ENCODE peak calls at places on chromosomes 6 and 20, in seven cellular contexts. Z, K, N, R, Q, F and B are unnamed samples.

GRCh38 chr6:20952605-20953004 is 418.3 kb downstream of the CDKAL1 start:
- DNase-seq in R (no peak), K (no peak), N (no peak), F (no peak), Q (no peak), Z (peak; percentile 78), B (peak; percentile 79)

GRCh38 chr20:50283922-50284810 is 93.5 kb downstream of the CEBPB start:
- DNase-seq in N (no peak), Q (no peak), Z (no peak), R (no peak), F (no peak), K (peak; percentile 77), B (peak; percentile 48)

GRCh38 chr6:31879901-31880300 is 1.1 kb upstream of the SLC44A4 start:
- DNase-seq in Z (no peak), R (no peak), Q (no peak), N (no peak), F (no peak), K (peak; percentile 75), B (no peak)

GRCh38 chr6:95865857-95866256 is 149.9 kb upstream of the FUT9 start:
- DNase-seq in Q (no peak), F (no peak), Z (no peak), N (no peak), K (no peak), R (no peak), B (no peak)

GRCh38 chr6:151493495-151494234 is at the start of gene CCDC170:
- DNase-seq in N (peak; percentile 37), R (peak; percentile 69), K (peak; percentile 86), Z (no peak), F (no peak), Q (no peak), B (peak; percentile 32)

GRCh38 chr6:797479-798077 is 104.6 kb upstream of the EXOC2 start:
- DNase-seq in F (no peak), Z (peak; percentile 24), Q (peak; percentile 8), R (peak; percentile 44), K (no peak), N (no peak), B (peak; percentile 59)

GRCh38 chr6:72699142-72699541 is 77.3 kb downstream of the KCNQ5 start:
- DNase-seq in R (no peak), K (no peak), N (no peak), Z (no peak), F (no peak), Q (no peak), B (no peak)

GRCh38 chr20:58512808-58513552 is 2.2 kb downstream of the APCDD1L start:
- DNase-seq in R (no peak), F (no peak), N (no peak), Q (no peak), Z (no peak), K (peak; percentile 73), B (no peak)

GRCh38 chr6:68728124-68728523 is 93.0 kb downstream of the ADGRB3 start:
- DNase-seq in Z (no peak), N (no peak), K (no peak), Q (no peak), F (no peak), R (no peak), B (peak; percentile 39)

GRCh38 chr6:113540491-113540890 is 316.7 kb upstream of the MARCKS start:
- DNase-seq in Z (no peak), K (no peak), F (no peak), N (no peak), Q (no peak), R (no peak), B (no peak)

GRCh38 chr6:71236926-71237425 is 51.6 kb upstream of the OGFRL1 start:
- DNase-seq in K (no peak), Q (no peak), F (no peak), R (no peak), Z (no peak), N (no peak), B (no peak)

GRCh38 chr6:150211700-150212615 is 69.1 kb downstream of the PPP1R14C start:
- DNase-seq in F (no peak), K (no peak), N (no peak), Z (peak; percentile 23), R (no peak), Q (no peak), B (peak; percentile 72)

GRCh38 chr20:44187054-44187762 is at the start of gene JPH2:
- DNase-seq in R (no peak), K (peak; percentile 80), Z (peak; percentile 80), Q (no peak), F (no peak), N (no peak), B (peak; percentile 83)

GRCh38 chr6:80214436-80215022 is 108.1 kb downstream of the BCKDHB start:
- DNase-seq in R (peak; percentile 56), Q (peak; percentile 8), N (no peak), Z (no peak), F (no peak), K (peak; percentile 69), B (peak; percentile 72)

GRCh38 chr6:109714611-109715010 is 23.5 kb downstream of the FIG4 start:
- DNase-seq in N (no peak), K (no peak), Z (no peak), R (no peak), F (no peak), Q (no peak), B (no peak)

GRCh38 chr6:132962936-132963579 is 148.7 kb downstream of the RPS12 start:
- DNase-seq in K (peak; percentile 86), R (peak; percentile 78), Z (peak; percentile 2), N (peak; percentile 29), Q (peak; percentile 27), F (peak; percentile 9), B (peak; percentile 67)

GRCh38 chr6:77786935-77787629 is 134.2 kb downstream of the MEI4 start:
- DNase-seq in R (peak; percentile 2), N (no peak), Q (no peak), Z (no peak), K (no peak), F (no peak), B (no peak)

GRCh38 chr6:17027441-17027840 is 74.4 kb upstream of the STMND1 start:
- DNase-seq in Q (no peak), F (no peak), K (no peak), Z (no peak), R (no peak), N (no peak), B (no peak)

GRCh38 chr6:54988576-54988975 is 142.0 kb downstream of the FAM83B start:
- DNase-seq in N (no peak), R (no peak), F (no peak), Q (no peak), K (no peak), Z (no peak), B (peak; percentile 13)

GRCh38 chr6:44135875-44136274 is 8.5 kb downstream of the TMEM63B start:
- DNase-seq in K (no peak), Q (no peak), R (no peak), F (no peak), N (no peak), Z (no peak), B (no peak)

GRCh38 chr6:150865406-150866146 is at the start of gene MTHFD1L:
- DNase-seq in N (peak; percentile 50), F (peak; percentile 67), Z (peak; percentile 75), K (peak; percentile 92), Q (peak; percentile 37), R (peak; percentile 91), B (peak; percentile 94)

GRCh38 chr6:45961125-45961524 is 54.5 kb downstream of the CLIC5 start:
- DNase-seq in F (no peak), N (no peak), Q (no peak), R (no peak), Z (no peak), K (no peak), B (peak; percentile 23)

GRCh38 chr20:44756011-44756688 is 10.5 kb downstream of the KCNK15 start:
- DNase-seq in F (no peak), K (no peak), Z (no peak), R (no peak), Q (no peak), N (no peak), B (no peak)

GRCh38 chr6:133240511-133241087 is 558 bp upstream of the EYA4 start:
- DNase-seq in F (no peak), K (peak; percentile 74), R (peak; percentile 68), N (peak; percentile 20), Q (no peak), Z (no peak), B (peak; percentile 60)

GRCh38 chr6:49666930-49667369 is 30.3 kb upstream of the RHAG start:
- DNase-seq in Q (no peak), N (no peak), Z (no peak), F (no peak), K (no peak), R (no peak), B (no peak)

GRCh38 chr6:44263357-44264100 is 1.8 kb downstream of the NFKBIE start:
- DNase-seq in R (no peak), Z (no peak), N (no peak), K (no peak), Q (no peak), F (peak; percentile 43), B (peak; percentile 77)

GRCh38 chr20:31710423-31711250 is 12.0 kb downstream of the BCL2L1 start:
- DNase-seq in K (peak; percentile 52), F (no peak), Q (no peak), R (no peak), Z (no peak), N (no peak), B (no peak)

GRCh38 chr6:15474196-15474595 is 188.6 kb downstream of the DTNBP1 start:
- DNase-seq in K (no peak), Z (peak; percentile 63), F (no peak), Q (no peak), N (no peak), R (no peak), B (peak; percentile 33)

GRCh38 chr20:2585811-2586210 is 49.4 kb downstream of the TMC2 start:
- DNase-seq in N (no peak), Q (no peak), Z (no peak), R (no peak), K (no peak), F (no peak), B (no peak)